ENCODE peak calls at places on chromosomes 16 and 17, in nine cellular contexts. D is posterior cingulate gyrus; P is EH; Q is COR-L47; R is CD4-positive, alpha-beta memory T cell; J is stimulated activated CD4-positive, alpha-beta T cell treated with anti-CD3 and anti-CD28 coated beads, Interleukin-1b, Interleukin-23, amount 100 ng/mL, for 4 hours; H is Daoy; K is foreskin fibroblast; Z is activated B cell treated with CpG ODN at 0.5 μM for 24 hours. M is an unnamed sample.

GRCh38 chr16:9351440-9351839 is 260.0 kb downstream of the HAPSTR1 start:
- DNase-seq in D (no peak), P (no peak), Q (no peak), R (no peak), J (no peak), H (no peak), K (no peak), Z (no peak), M (no peak)

GRCh38 chr17:79038545-79039135 is 14.7 kb downstream of the C1QTNF1 start:
- DNase-seq in D (no peak), P (peak; percentile 88), Q (no peak), R (no peak), J (no peak), H (peak; percentile 87), K (peak; percentile 90), Z (no peak), M (no peak)

GRCh38 chr17:2101448-2102257 is 46.8 kb downstream of the HIC1 start:
- DNase-seq in D (no peak), P (peak; percentile 39), Q (no peak), R (peak; percentile 64), J (no peak), H (no peak), K (no peak), Z (no peak), M (no peak)

GRCh38 chr17:79006794-79007503 is 2.6 kb downstream of the CANT1 start:
- DNase-seq in D (no peak), P (no peak), Q (no peak), R (no peak), J (no peak), H (no peak), K (no peak), Z (no peak), M (peak; percentile 22)

GRCh38 chr17:39365252-39365651 is 36.2 kb downstream of the FBXL20 start:
- DNase-seq in D (no peak), P (peak; percentile 67), Q (no peak), R (no peak), J (no peak), H (no peak), K (peak; percentile 71), Z (no peak), M (no peak)

GRCh38 chr17:50258647-50259483 is 15.4 kb upstream of the TMEM92 start:
- DNase-seq in D (no peak), P (peak; percentile 86), Q (no peak), R (no peak), J (no peak), H (no peak), K (peak; percentile 88), Z (no peak), M (no peak)

GRCh38 chr17:80913928-80914821 is 77.5 kb upstream of the CHMP6 start:
- DNase-seq in D (no peak), P (no peak), Q (no peak), R (no peak), J (no peak), H (no peak), K (no peak), Z (no peak), M (no peak)

GRCh38 chr16:10992797-10993196 is 48.4 kb downstream of the CLEC16A start:
- DNase-seq in D (no peak), P (peak; percentile 88), Q (no peak), R (no peak), J (no peak), H (peak; percentile 87), K (peak; percentile 93), Z (no peak), M (no peak)

GRCh38 chr17:58377005-58377660 is 25.1 kb upstream of the SUPT4H1 start:
- DNase-seq in D (no peak), P (no peak), Q (no peak), R (no peak), J (no peak), H (no peak), K (no peak), Z (no peak), M (peak; percentile 81)

GRCh38 chr17:74528491-74529199 is 2.6 kb downstream of the CD300LB start:
- DNase-seq in D (no peak), P (no peak), Q (no peak), R (no peak), J (no peak), H (no peak), K (no peak), Z (peak; percentile 12), M (no peak)

GRCh38 chr16:12539185-12539929 is 264.3 kb downstream of the CPPED1 start:
- DNase-seq in D (no peak), P (peak; percentile 92), Q (no peak), R (no peak), J (no peak), H (peak; percentile 57), K (peak; percentile 68), Z (no peak), M (no peak)

GRCh38 chr17:60506312-60506711 is 19.7 kb downstream of the APPBP2 start:
- DNase-seq in D (no peak), P (peak; percentile 87), Q (no peak), R (no peak), J (no peak), H (peak; percentile 71), K (peak; percentile 83), Z (no peak), M (no peak)

GRCh38 chr17:76492989-76493501 is 8.2 kb downstream of the RHBDF2 start:
- DNase-seq in D (no peak), P (peak; percentile 90), Q (peak; percentile 58), R (peak; percentile 39), J (no peak), H (peak; percentile 83), K (peak; percentile 96), Z (peak; percentile 53), M (no peak)

GRCh38 chr16:2297506-2297860 is 29.6 kb upstream of the RNPS1 start:
- DNase-seq in D (no peak), P (no peak), Q (no peak), R (no peak), J (no peak), H (no peak), K (no peak), Z (no peak), M (no peak)

GRCh38 chr16:9854665-9855064 is 327.6 kb downstream of the GRIN2A start:
- DNase-seq in D (no peak), P (peak; percentile 50), Q (no peak), R (no peak), J (no peak), H (peak; percentile 76), K (peak; percentile 94), Z (no peak), M (no peak)

GRCh38 chr17:50830298-50830697 is 5.1 kb upstream of the WFIKKN2 start:
- DNase-seq in D (no peak), P (no peak), Q (no peak), R (no peak), J (no peak), H (no peak), K (peak; percentile 24), Z (no peak), M (no peak)

GRCh38 chr16:48405153-48405552 is 19.9 kb upstream of the SIAH1 start:
- DNase-seq in D (no peak), P (no peak), Q (no peak), R (no peak), J (no peak), H (no peak), K (no peak), Z (no peak), M (no peak)

GRCh38 chr17:75854111-75854748 is 905 bp downstream of the WBP2 start:
- DNase-seq in D (no peak), P (peak; percentile 85), Q (no peak), R (no peak), J (no peak), H (peak; percentile 84), K (peak; percentile 77), Z (no peak), M (no peak)

GRCh38 chr17:38967290-38967738 is at the start of gene FBXO47:
- DNase-seq in D (peak; percentile 79), P (peak; percentile 79), Q (no peak), R (peak; percentile 80), J (peak; percentile 69), H (no peak), K (peak; percentile 94), Z (peak; percentile 64), M (peak; percentile 98)

GRCh38 chr17:41519501-41520224 is 973 bp upstream of the KRT15 start:
- DNase-seq in D (no peak), P (no peak), Q (peak; percentile 88), R (no peak), J (no peak), H (no peak), K (no peak), Z (no peak), M (peak; percentile 64)

GRCh38 chr16:84029297-84030096 is 13.1 kb downstream of the SLC38A8 start:
- DNase-seq in D (no peak), P (no peak), Q (no peak), R (no peak), J (no peak), H (no peak), K (no peak), Z (no peak), M (no peak)

GRCh38 chr17:30203471-30203981 is 32.0 kb downstream of the SLC6A4 start:
- DNase-seq in D (no peak), P (no peak), Q (no peak), R (no peak), J (no peak), H (no peak), K (no peak), Z (no peak), M (no peak)

GRCh38 chr17:41679740-41680425 is 8.8 kb upstream of the EIF1 start:
- DNase-seq in D (no peak), P (no peak), Q (no peak), R (no peak), J (no peak), H (no peak), K (no peak), Z (no peak), M (no peak)

GRCh38 chr17:19262650-19263620 is 25.8 kb downstream of the EPN2 start:
- DNase-seq in D (no peak), P (peak; percentile 75), Q (no peak), R (no peak), J (no peak), H (no peak), K (peak; percentile 81), Z (no peak), M (peak; percentile 30)

GRCh38 chr17:17439971-17440843 is 36.6 kb upstream of the MED9 start:
- DNase-seq in D (peak; percentile 23), P (peak; percentile 47), Q (peak; percentile 72), R (peak; percentile 69), J (peak; percentile 67), H (peak; percentile 79), K (peak; percentile 50), Z (peak; percentile 57), M (peak; percentile 83)

GRCh38 chr16:88804552-88805339 is 1.2 kb downstream of the CDT1 start:
- DNase-seq in D (no peak), P (no peak), Q (peak; percentile 40), R (no peak), J (no peak), H (no peak), K (no peak), Z (no peak), M (peak; percentile 80)

GRCh38 chr17:46800573-46800972 is 17.9 kb downstream of the WNT3 start:
- DNase-seq in D (no peak), P (no peak), Q (no peak), R (no peak), J (no peak), H (no peak), K (no peak), Z (no peak), M (no peak)